ENCODE peak calls at places on chromosomes 4 and X, in five cellular contexts. T is vagina, C is transverse colon, A is breast epithelium, E is spleen. O is an unnamed sample.

GRCh38 chr4:10403633-10404445 is 53.4 kb downstream of the ZNF518B start:
- DNase-seq in T (no peak), C (peak; percentile 11), A (no peak), E (no peak), O (no peak)

GRCh38 chr4:173242466-173243250 is 74.0 kb downstream of the GALNT7 start:
- DNase-seq in T (no peak), C (no peak), A (no peak), E (no peak), O (no peak)

GRCh38 chr4:7462509-7462971 is 27.8 kb upstream of the PSAPL1 start:
- DNase-seq in T (no peak), C (no peak), A (no peak), E (no peak), O (no peak)

GRCh38 chrX:57453901-57454300 is 137.9 kb upstream of the ZXDB start:
- DNase-seq in T (no peak), C (no peak), A (no peak), E (no peak), O (no peak)

GRCh38 chr4:87108142-87108546 is 112.3 kb downstream of the KLHL8 start:
- DNase-seq in T (no peak), C (no peak), A (no peak), E (no peak), O (peak; percentile 73)

GRCh38 chrX:7334253-7334935 is 186.4 kb upstream of the PUDP start:
- DNase-seq in T (no peak), C (no peak), A (no peak), E (no peak), O (no peak)

GRCh38 chr4:70437212-70437611 is 34.8 kb upstream of the MUC7 start:
- DNase-seq in T (no peak), C (no peak), A (no peak), E (peak; percentile 32), O (no peak)

GRCh38 chr4:134952775-134953174 is 751.2 kb upstream of the PABPC4L start:
- DNase-seq in T (no peak), C (no peak), A (no peak), E (peak; percentile 57), O (peak; percentile 28)

GRCh38 chr4:32499176-32499575 is 1779.0 kb downstream of the PCDH7 start:
- DNase-seq in T (no peak), C (no peak), A (no peak), E (no peak), O (no peak)

GRCh38 chr4:102139132-102139573 is 206.1 kb downstream of the SLC39A8 start:
- DNase-seq in T (no peak), C (no peak), A (peak; percentile 19), E (no peak), O (no peak)

GRCh38 chr4:123477804-123478209 is 81.2 kb downstream of the SPRY1 start:
- DNase-seq in T (no peak), C (peak; percentile 10), A (no peak), E (no peak), O (no peak)

GRCh38 chr4:168924648-168925047 is 85.4 kb downstream of the CBR4 start:
- DNase-seq in T (no peak), C (no peak), A (no peak), E (no peak), O (no peak)

GRCh38 chr4:47109379-47109778 is 78.0 kb downstream of the GABRB1 start:
- DNase-seq in T (no peak), C (no peak), A (no peak), E (no peak), O (no peak)

GRCh38 chr4:67549123-67549522 is 3.8 kb upstream of the CENPC start:
- DNase-seq in T (no peak), C (no peak), A (no peak), E (no peak), O (no peak)

GRCh38 chr4:118774989-118775388 is 60.9 kb downstream of the SEC24D start:
- DNase-seq in T (no peak), C (no peak), A (no peak), E (no peak), O (no peak)

GRCh38 chr4:136810626-136811025 is 721.7 kb downstream of the PCDH18 start:
- DNase-seq in T (no peak), C (no peak), A (no peak), E (no peak), O (no peak)

GRCh38 chr4:136812100-136812880 is 720.0 kb downstream of the PCDH18 start:
- DNase-seq in T (no peak), C (no peak), A (no peak), E (peak; percentile 67), O (no peak)

GRCh38 chr4:136811496-136812077 is 720.7 kb downstream of the PCDH18 start:
- DNase-seq in T (no peak), C (no peak), A (no peak), E (no peak), O (no peak)
- TF ChIP-seq POLR2A in T (no peak), C (no peak), A (no peak), E (no peak), O (no peak)

DNA sequence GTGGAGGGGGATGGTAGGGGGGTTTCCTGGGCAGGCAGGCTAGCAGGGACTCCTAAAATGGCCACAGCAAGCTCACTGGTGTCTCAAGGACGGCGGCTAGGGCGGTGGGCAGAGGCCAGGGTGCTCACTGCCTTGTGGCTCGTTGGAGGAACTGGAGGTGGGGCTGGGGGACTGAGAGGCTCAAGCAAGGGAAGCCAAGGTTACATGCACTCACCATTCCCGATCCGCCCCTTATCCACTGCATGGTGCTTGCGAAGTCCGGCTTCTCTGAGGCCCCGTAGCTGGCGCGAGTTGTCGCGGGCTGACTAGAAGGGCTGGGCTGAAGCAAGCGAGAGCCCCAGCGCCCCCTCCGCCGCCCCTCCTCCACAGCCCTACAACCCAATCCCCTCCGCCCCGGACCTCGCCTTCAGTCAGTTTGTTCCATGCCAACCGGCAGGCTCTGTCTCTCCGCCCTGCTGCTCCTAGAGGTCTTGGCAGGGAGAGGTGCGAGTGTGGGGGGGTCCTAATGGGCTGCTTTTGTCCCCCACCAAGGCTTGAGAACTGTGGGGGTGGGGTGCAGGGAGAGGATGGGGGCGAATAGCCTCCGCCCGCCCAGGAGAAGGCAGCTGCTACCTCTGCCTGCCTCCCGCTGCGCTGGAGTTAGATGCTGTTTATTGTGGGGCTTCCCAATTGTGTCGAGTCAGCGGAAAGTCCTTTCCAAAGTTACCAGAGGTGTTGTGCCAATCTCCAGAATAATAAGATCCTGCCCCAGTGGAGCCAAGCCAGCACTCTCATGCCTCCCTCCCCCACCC is at the start of gene ARHGEF9:
- DNase-seq in T (no peak), C (peak; percentile 16), A (no peak), E (peak; percentile 76), O (no peak)
- H3K27ac ChIP-seq in T (peak within 1 kb of the TSS; percentile 30), C (peak within 1 kb of the TSS; percentile 75), A (no peak within 1 kb of the TSS), E (no peak within 1 kb of the TSS), O (no peak within 1 kb of the TSS)

DNA sequence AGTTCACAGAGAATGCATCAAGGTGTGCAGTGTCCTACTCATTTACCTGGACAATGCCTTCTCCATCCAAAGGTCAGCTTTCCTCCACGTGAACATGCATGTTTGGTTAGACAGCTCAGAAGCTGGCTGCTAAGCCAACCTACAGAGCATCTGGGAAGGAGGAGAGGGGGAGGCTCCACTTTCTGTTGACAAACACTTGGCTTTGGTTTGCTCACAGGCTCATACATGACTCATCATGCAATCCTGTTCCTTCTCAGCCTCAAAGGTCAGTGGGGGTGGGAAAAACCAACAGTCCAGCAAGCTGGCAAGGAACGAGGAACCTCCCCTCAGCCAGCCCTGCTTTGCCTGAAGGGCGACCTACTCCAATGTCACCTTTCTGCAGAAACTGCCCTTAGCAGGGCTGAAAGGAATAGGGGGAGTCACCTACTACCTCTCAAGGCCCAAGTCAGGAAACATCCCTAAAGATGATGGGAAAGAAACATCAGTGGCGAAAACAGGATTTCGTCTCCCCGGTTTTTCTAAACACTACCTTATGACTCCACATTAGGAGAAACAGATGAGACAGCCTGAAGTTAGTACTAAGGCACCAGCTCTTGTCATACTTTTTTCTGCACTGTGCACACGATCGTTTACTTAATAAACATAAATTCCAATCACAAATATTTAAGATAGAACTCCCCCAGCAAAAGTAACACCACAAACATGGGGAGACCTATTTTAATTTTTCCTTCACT is 37.9 kb downstream of the RELL1 start:
- DNase-seq in T (no peak), C (peak; percentile 74), A (peak; percentile 66), E (no peak), O (peak; percentile 68)
- TF ChIP-seq POLR2AphosphoS5 in T (peak; percentile 30), C (peak; percentile 79), A (peak; percentile 88), E (no peak), O (no peak)

DNA sequence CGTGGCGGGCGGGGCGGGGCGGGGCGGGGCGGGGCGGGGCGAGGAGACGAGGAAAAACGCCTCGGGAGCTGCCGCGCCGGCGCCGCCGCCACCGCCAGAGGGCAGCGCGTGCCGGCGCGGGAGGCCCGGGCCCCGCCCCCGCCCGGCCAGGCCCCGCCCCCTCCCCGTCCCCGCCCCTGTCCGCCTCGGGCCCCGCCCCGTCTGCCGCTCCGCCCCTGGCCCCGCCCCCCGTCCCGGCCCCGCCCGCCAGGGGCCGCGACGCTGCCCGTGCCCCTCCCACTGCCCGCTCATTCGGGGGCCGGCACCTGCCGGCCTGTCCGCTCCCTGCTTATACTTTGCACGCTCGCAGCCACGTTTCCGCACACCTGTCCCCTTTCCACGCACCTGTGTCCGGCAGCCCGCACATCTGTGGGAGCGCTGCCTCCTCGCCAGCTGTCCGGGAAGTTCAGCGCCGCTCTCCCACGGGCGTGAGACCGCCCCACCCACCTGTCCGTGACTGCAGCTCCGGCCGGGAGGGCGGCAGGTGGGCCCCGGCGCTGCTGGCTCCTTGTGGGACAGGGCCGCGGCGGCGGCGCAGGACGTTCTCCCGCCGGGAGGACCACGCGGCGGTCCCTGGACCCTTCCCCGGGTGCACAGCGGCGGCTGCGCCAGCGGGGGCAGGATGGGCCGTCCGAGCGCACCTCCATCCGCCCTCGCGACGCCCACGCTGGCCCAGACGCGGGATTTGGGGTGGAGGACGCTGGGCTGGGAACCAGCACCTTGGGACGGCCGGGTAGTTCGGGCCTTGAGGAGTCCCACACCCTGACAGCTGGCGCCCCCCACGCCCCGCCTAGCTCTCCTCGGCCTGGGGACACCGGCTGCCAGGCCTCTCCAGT is 1.5 kb upstream of the FGFRL1 start:
- DNase-seq in T (no peak), C (peak; percentile 84), A (peak; percentile 64), E (peak; percentile 95), O (no peak)
- TF ChIP-seq POLR2A in T (no peak), C (peak; percentile 31), A (no peak), E (no peak), O (no peak)

DNA sequence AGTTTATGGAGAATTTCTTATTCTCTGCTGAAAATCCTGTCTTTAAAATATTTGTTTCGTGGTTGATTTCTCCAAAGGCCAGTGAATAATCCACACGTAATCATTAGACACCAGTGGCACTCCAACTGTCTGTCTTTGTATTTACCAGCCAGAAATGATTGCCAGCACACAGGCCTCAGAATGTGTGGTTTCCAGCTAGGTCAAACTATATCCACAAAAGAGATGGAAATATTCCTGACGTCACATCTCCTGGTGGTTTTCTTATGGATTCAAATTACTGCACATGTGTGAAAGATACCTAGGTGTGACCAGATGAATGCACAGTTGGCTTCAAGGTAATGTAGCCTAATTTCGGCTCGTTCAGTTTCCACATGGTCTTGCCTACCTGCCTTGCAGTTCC is 27.2 kb upstream of the TENM3 start:
- DNase-seq in T (no peak), C (no peak), A (no peak), E (no peak), O (no peak)
- H3K27ac ChIP-seq in T (no peak overlapping the region), C (no peak overlapping the region), A (no peak overlapping the region), E (no peak overlapping the region), O (no peak overlapping the region)

DNA sequence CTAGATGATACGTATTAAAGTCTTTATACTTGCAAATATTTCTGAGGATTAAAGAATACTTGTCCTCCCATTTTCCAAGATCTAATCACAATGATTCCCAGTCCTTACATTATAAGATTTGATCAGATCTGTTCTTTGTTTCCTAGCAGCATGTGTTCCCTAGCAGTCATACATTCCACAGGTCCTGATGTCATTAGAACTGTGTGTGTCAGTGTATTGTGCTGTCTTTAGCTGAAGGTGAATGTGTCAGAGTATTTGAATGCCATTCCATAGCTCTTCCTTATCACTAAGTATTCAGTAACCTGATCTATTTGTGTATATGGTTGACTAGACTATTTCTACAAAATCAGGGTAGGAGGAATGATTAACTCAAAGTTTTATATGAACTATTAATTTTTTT is 4.2 kb downstream of the ADGRL3 start:
- DNase-seq in T (no peak), C (no peak), A (no peak), E (no peak), O (no peak)
- TF ChIP-seq POLR2AphosphoS5 in T (no peak), C (no peak), A (no peak), E (no peak), O (no peak)

O was measured in suprapubic skin.